ENCODE peak calls at places on chromosomes 12 and 14, in seven cellular contexts. U is GM13976; W is stimulated activated CD8-positive, alpha-beta memory T cell treated with anti-CD3 and anti-CD28 coated beads, Interleukin-7, amount 100 ng/mL, for 4 hours; F is midbrain; A is progenitor cell of endocrine pancreas; R is RWPE1; Q is EL. L is an unnamed sample.
A peak's percentile ranks its signal among the peaks of the same experiment; 100 is the strongest.

GRCh38 chr12:128077211-128077916 is 189.6 kb upstream of the TMEM132C start:
- DNase-seq in W (no peak), U (no peak), F (no peak), R (no peak), A (no peak), Q (no peak), L (no peak)

GRCh38 chr12:113184098-113184899 is 979 bp downstream of the DDX54 start:
- DNase-seq in W (no peak), F (no peak), R (no peak), A (no peak), U (no peak), Q (no peak), L (peak; percentile 71)

GRCh38 chr14:82806016-82806415 is 1272.4 kb upstream of the SEL1L start:
- DNase-seq in A (no peak), W (no peak), Q (no peak), U (no peak), R (no peak), F (peak; percentile 7), L (no peak)

GRCh38 chr12:24418157-24418556 is 468.7 kb upstream of the SOX5 start:
- DNase-seq in U (no peak), Q (no peak), W (no peak), A (no peak), R (no peak), F (no peak), L (no peak)

GRCh38 chr14:65019944-65020566 is 33.4 kb downstream of the FNTB start:
- DNase-seq in R (peak; percentile 42), A (peak; percentile 16), U (peak; percentile 62), Q (peak; percentile 71), F (peak; percentile 86), W (no peak), L (peak; percentile 86)

GRCh38 chr14:72892103-72892878 is 1.6 kb downstream of the DPF3 start:
- DNase-seq in F (no peak), W (no peak), U (peak; percentile 42), R (peak; percentile 43), Q (peak; percentile 59), A (no peak), L (peak; percentile 31)

GRCh38 chr12:91127751-91128150 is 16.5 kb upstream of the LUM start:
- DNase-seq in A (no peak), Q (peak; percentile 80), F (no peak), W (no peak), U (no peak), R (peak; percentile 4), L (no peak)

GRCh38 chr14:70622111-70622712 is 19.5 kb upstream of the TTC9 start:
- DNase-seq in F (no peak), A (peak; percentile 21), Q (peak; percentile 31), U (peak; percentile 52), W (no peak), R (peak; percentile 54), L (peak; percentile 81)

GRCh38 chr14:59483360-59483759 is 848 bp downstream of the L3HYPDH start:
- DNase-seq in R (peak; percentile 36), F (peak; percentile 57), U (no peak), W (no peak), A (no peak), Q (peak; percentile 70), L (no peak)

GRCh38 chr12:53596920-53597363 is 29.2 kb downstream of the ATF7 start:
- DNase-seq in F (no peak), W (no peak), Q (no peak), U (no peak), A (no peak), R (no peak), L (no peak)

GRCh38 chr12:9364224-9365176 is 156.3 kb upstream of the PZP start:
- DNase-seq in U (peak; percentile 41), F (peak; percentile 9), Q (peak; percentile 63), W (peak; percentile 9), R (peak; percentile 61), A (no peak), L (no peak)

GRCh38 chr14:103607822-103608221 is 21.2 kb upstream of the KLC1 start:
- DNase-seq in R (no peak), W (no peak), Q (no peak), F (no peak), U (peak; percentile 23), A (no peak), L (no peak)

GRCh38 chr14:52313493-52313881 is 625 bp upstream of the PTGER2 start:
- DNase-seq in U (no peak), A (no peak), Q (no peak), R (no peak), W (no peak), F (no peak), L (no peak)

GRCh38 chr12:9133243-9133938 is 17.7 kb upstream of the A2M start:
- DNase-seq in R (no peak), U (no peak), W (no peak), F (no peak), Q (no peak), A (no peak), L (no peak)

GRCh38 chr12:104643921-104644669 is 187.3 kb downstream of the CHST11 start:
- DNase-seq in Q (no peak), U (peak; percentile 41), A (no peak), F (no peak), W (no peak), R (no peak), L (no peak)

GRCh38 chr12:57111046-57111698 is at the start of gene STAT6:
- DNase-seq in U (peak; percentile 84), Q (peak; percentile 84), W (peak; percentile 81), R (peak; percentile 68), F (peak; percentile 47), A (no peak), L (peak; percentile 86)

L was measured in trophoblast cell.